ENCODE peak calls at places on chromosomes 13 and 19, in seven cellular contexts. E is hepatocyte, M is HepG2, A is breast epithelium, R is AG04449, H is pancreas, L is transverse colon. I is an unnamed sample.

GRCh38 chr13:24208314-24208713 is 47.8 kb downstream of the SPATA13 start:
- DNase-seq in E (no peak), H (no peak), R (peak; percentile 71), M (no peak), A (no peak), L (no peak), I (peak; percentile 53)

GRCh38 chr13:27533155-27533643 is 82.8 kb upstream of the MTIF3 start:
- DNase-seq in H (peak; percentile 92), R (no peak), M (peak; percentile 65), L (peak; percentile 87), A (peak; percentile 52), E (peak; percentile 91), I (no peak)

GRCh38 chr19:53538378-53539109 is 599 bp downstream of the ZNF331 start:
- DNase-seq in M (no peak), R (no peak), E (no peak), L (no peak), A (no peak), H (peak; percentile 22), I (no peak)

GRCh38 chr19:6668696-6669095 is 1.3 kb downstream of the TNFSF14 start:
- DNase-seq in R (no peak), H (no peak), L (no peak), M (no peak), E (no peak), A (no peak), I (no peak)

GRCh38 chr13:38346764-38347163 is 2.9 kb upstream of the UFM1 start:
- DNase-seq in R (no peak), E (no peak), M (no peak), A (no peak), H (no peak), L (no peak), I (no peak)

GRCh38 chr19:15223649-15224371 is 8.4 kb downstream of the EPHX3 start:
- DNase-seq in M (no peak), L (no peak), A (no peak), R (no peak), H (no peak), E (no peak), I (no peak)

GRCh38 chr19:51549533-51550324 is 18.3 kb upstream of the SIGLEC6 start:
- DNase-seq in R (no peak), M (no peak), L (no peak), H (no peak), A (no peak), E (no peak), I (no peak)

GRCh38 chr19:29525901-29526729 is at the start of gene VSTM2B:
- DNase-seq in H (no peak), L (no peak), M (no peak), R (no peak), A (no peak), E (no peak), I (no peak)

GRCh38 chr19:3285647-3286176 is 61.3 kb downstream of the CELF5 start:
- DNase-seq in A (no peak), E (no peak), L (no peak), M (peak; percentile 59), R (no peak), H (no peak), I (no peak)

GRCh38 chr13:20993661-20994440 is 67.5 kb downstream of the LATS2 start:
- DNase-seq in R (peak; percentile 31), H (no peak), L (no peak), E (no peak), A (no peak), M (no peak), I (peak; percentile 42)

GRCh38 chr13:51330741-51331140 is 8.8 kb upstream of the SERPINE3 start:
- DNase-seq in E (no peak), R (peak; percentile 9), A (peak; percentile 54), M (no peak), H (no peak), L (no peak), I (no peak)

GRCh38 chr19:54792814-54793213 is 10.6 kb upstream of the KIR2DL4 start:
- DNase-seq in L (no peak), A (no peak), H (no peak), M (no peak), E (no peak), R (no peak), I (no peak)

GRCh38 chr13:64534302-64534701 is 2695.8 kb downstream of the PCDH9 start:
- DNase-seq in R (no peak), H (no peak), E (no peak), L (no peak), A (no peak), M (no peak), I (no peak)

GRCh38 chr13:39274926-39275325 is 236.7 kb downstream of the NHLRC3 start:
- DNase-seq in H (no peak), R (no peak), E (no peak), M (no peak), A (no peak), L (no peak), I (no peak)

GRCh38 chr13:77492982-77493381 is 42.5 kb upstream of the SCEL start:
- DNase-seq in H (no peak), L (no peak), A (no peak), E (peak; percentile 47), R (no peak), M (peak; percentile 4), I (no peak)

GRCh38 chr13:72565893-72566292 is 161.5 kb downstream of the MZT1 start:
- DNase-seq in R (no peak), E (peak; percentile 72), L (no peak), A (no peak), M (peak; percentile 29), H (no peak), I (peak; percentile 1)

GRCh38 chr13:79393564-79394249 is 12.3 kb downstream of the RBM26 start:
- DNase-seq in A (no peak), L (peak; percentile 24), R (no peak), E (peak; percentile 59), M (peak; percentile 93), H (no peak), I (no peak)

GRCh38 chr19:5435642-5436017 is 19.6 kb upstream of the ZNRF4 start:
- DNase-seq in M (no peak), R (no peak), L (no peak), A (no peak), E (no peak), H (no peak), I (no peak)

GRCh38 chr13:112733661-112734379 is 44.0 kb downstream of the ATP11A start:
- DNase-seq in A (no peak), R (no peak), M (no peak), L (no peak), E (no peak), H (no peak), I (no peak)

GRCh38 chr13:112734696-112735547 is 45.1 kb downstream of the ATP11A start:
- DNase-seq in L (no peak), A (no peak), M (no peak), E (no peak), H (no peak), R (no peak), I (peak; percentile 21)

GRCh38 chr13:112737329-112737728 is 47.5 kb downstream of the ATP11A start:
- DNase-seq in H (no peak), M (no peak), E (no peak), L (no peak), R (no peak), A (no peak), I (no peak)

GRCh38 chr13:112733112-112733511 is 43.3 kb downstream of the ATP11A start:
- DNase-seq in H (no peak), E (no peak), M (no peak), R (no peak), L (no peak), A (no peak), I (no peak)

DNA sequence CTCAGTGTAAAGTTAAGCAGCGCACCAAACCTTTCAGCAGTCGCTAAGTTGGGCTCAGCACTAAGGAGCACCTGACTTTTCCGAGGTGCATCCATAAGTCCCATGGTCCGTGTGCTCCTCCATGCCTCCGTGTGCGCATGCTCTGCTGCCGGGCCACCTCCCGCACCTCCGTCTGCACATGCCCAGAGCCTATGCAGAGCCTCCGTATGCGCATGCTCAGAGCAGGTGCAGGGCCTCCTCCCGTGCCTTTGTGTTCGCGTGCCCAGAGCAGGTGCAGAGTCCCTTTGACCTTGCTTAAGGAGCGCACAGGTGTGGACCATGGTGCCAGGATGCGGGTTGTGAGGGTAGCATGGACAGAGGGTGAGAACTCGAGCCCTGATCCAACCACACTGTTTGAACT is 46.0 kb downstream of the ATP11A start:
- DNase-seq in L (no peak), A (no peak), E (no peak), M (no peak), R (no peak), H (no peak), I (no peak)
- TF ChIP-seq CTCF in L (no peak), A (no peak), E (no peak), M (no peak), R (no peak), H (no peak), I (no peak)

GRCh38 chr19:42251572-42251990 is 3.3 kb downstream of the ERF start:
- DNase-seq in H (no peak), E (no peak), R (no peak), M (no peak), L (no peak), A (peak; percentile 20), I (no peak)
- H3K4me3 ChIP-seq in H (peak overlapping the region; percentile 96), E (no peak overlapping the region), R (peak overlapping the region; percentile 96), M (no peak overlapping the region), L (no peak overlapping the region), A (peak overlapping the region; percentile 98), I (peak overlapping the region; percentile 93)

DNA sequence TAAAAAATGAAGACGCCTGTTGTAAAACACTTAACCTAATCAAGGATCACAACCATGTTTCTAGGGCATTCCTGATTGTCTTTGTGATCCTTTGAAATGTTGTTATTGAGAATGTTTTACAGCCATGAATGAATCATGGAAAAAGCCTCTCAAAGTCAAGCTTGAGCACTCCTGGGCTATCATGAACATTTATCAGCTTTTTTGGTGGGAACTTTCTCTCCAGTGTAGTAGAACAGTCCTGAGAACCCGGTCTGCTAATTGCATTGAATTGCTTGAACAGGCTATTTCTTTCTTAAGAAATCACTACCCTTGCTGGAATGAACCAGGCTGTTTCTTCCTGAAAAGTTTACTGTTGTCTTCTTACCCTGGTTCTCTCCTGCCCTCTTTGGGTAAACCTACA is 516.5 kb downstream of the FGF9 start:
- DNase-seq in E (no peak), L (no peak), A (no peak), M (no peak), R (no peak), H (no peak), I (no peak)
- TF ChIP-seq CTCF in E (peak; percentile 7), L (no peak), A (no peak), M (no peak), R (no peak), H (no peak), I (no peak)

DNA sequence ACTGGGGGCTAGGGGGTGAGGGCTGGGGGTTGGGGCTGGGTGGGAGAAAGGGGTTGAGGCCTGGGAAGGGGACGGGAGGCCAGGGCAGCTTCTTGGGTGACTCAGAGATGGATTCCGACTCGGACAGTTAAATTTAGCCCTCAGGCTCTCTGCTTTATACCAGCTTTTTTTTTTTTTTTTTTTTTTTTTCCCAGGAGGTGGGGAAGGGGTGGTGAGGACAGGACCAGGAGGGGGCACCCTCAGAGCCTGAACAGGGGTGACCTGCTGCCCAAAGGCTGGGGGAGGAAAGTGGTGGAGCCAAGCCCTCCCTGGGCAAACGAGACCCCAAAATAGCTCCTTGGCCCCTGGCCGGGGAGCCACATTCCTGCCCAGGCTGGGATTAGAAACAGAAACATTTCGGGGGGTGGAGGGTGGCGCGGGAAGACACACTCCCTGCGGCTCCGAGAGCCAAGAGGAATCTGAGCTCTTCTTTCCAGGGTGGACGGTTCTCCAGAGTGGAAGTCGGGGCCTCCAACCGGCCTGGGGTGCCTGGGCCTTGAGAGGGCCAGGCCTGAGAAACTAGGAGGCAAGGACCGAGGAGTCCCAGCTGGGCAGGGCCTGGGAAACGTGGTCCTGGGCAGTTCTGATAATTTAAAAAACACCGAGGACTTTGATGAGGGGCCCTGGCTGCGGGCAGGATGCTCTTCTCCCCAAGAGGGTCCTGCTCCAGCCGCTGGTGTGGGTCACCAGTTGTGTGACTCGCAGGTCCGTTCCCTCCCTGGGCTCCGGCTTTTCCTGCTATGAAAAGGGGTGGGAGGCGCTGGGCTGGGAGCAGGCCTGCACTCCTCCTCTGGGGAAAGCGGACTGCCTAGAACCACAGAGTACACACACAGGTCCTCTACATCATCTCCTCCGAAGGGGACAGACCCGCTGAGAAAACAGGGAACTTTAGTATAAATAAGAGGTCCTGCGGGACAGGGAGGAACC is 813 bp upstream of the DMPK start:
- DNase-seq in M (no peak), R (peak; percentile 31), H (peak; percentile 39), L (peak; percentile 52), E (no peak), A (peak; percentile 75), I (no peak)
- H3K4me3 ChIP-seq in M (no peak overlapping the region), R (peak overlapping the region; percentile 61), H (no peak overlapping the region), L (no peak overlapping the region), E (peak overlapping the region; percentile 10), A (peak overlapping the region; percentile 68), I (no peak overlapping the region)

I was measured in HFF-Myc.